ENCODE peak calls at places on chromosome 12, in five cellular contexts. C, E, N, T and L are unnamed samples.
A peak's percentile ranks its signal among the peaks of the same experiment; 100 is the strongest.

GRCh38 chr12:60093428-60093827 is 497.6 kb downstream of the SLC16A7 start:
- DNase-seq in C (no peak), E (no peak), N (no peak), T (no peak), L (peak; percentile 63)

GRCh38 chr12:10220398-10221077 is 7.9 kb downstream of the GABARAPL1 start:
- DNase-seq in T (no peak), C (no peak), E (peak; percentile 87), N (peak; percentile 85), L (no peak)

GRCh38 chr12:57127101-57127709 is 1.1 kb upstream of the LRP1 start:
- DNase-seq in C (no peak), N (peak; percentile 51), T (peak; percentile 61), E (peak; percentile 88), L (peak; percentile 85)

GRCh38 chr12:96257550-96258392 is 63.6 kb downstream of the ELK3 start:
- DNase-seq in T (peak; percentile 7), C (no peak), N (no peak), E (peak; percentile 57), L (no peak)

GRCh38 chr12:114860969-114861368 is 177.0 kb upstream of the TBX3 start:
- DNase-seq in C (no peak), T (no peak), N (no peak), E (no peak), L (no peak)

GRCh38 chr12:56998316-56998715 is 8.0 kb downstream of the ZBTB39 start:
- DNase-seq in N (no peak), C (no peak), E (no peak), T (no peak), L (no peak)

GRCh38 chr12:14076538-14076937 is 95.1 kb upstream of the GRIN2B start:
- DNase-seq in T (no peak), C (no peak), N (no peak), E (no peak), L (no peak)

GRCh38 chr12:69065804-69066203 is 132.8 kb upstream of the CPM start:
- DNase-seq in N (no peak), T (no peak), C (no peak), E (no peak), L (no peak)

GRCh38 chr12:55996201-55996714 is 818 bp upstream of the SUOX start:
- DNase-seq in E (peak; percentile 75), T (peak; percentile 74), N (no peak), C (peak; percentile 52), L (peak; percentile 77)

GRCh38 chr12:46492471-46493351 is 120.1 kb upstream of the SLC38A2 start:
- DNase-seq in C (peak; percentile 87), T (no peak), E (peak; percentile 62), N (no peak), L (no peak)

GRCh38 chr12:123670882-123671728 is at the start of gene TCTN2:
- DNase-seq in E (peak; percentile 95), C (peak; percentile 92), N (peak; percentile 89), T (peak; percentile 88), L (peak; percentile 98)

GRCh38 chr12:67269632-67270578 is 747 bp downstream of the CAND1 start:
- DNase-seq in C (no peak), T (peak; percentile 74), N (no peak), E (peak; percentile 52), L (peak; percentile 85)

GRCh38 chr12:57005980-57006808 is at the start of gene ZBTB39:
- DNase-seq in N (no peak), T (peak; percentile 84), E (peak; percentile 54), C (peak; percentile 17), L (peak; percentile 86)

GRCh38 chr12:195191-195590 is 18.8 kb downstream of the SLC6A12 start:
- DNase-seq in N (no peak), C (no peak), T (no peak), E (no peak), L (no peak)

GRCh38 chr12:45989277-45989856 is 1.0 kb downstream of the SCAF11 start:
- DNase-seq in T (peak; percentile 80), C (no peak), E (no peak), N (peak; percentile 62), L (peak; percentile 49)

GRCh38 chr12:117743746-117744145 is 225.0 kb downstream of the KSR2 start:
- DNase-seq in T (no peak), E (no peak), C (no peak), N (no peak), L (no peak)

GRCh38 chr12:56581418-56582145 is 48.5 kb downstream of the BAZ2A start:
- DNase-seq in N (no peak), E (no peak), T (no peak), C (peak; percentile 40), L (no peak)

GRCh38 chr12:116556964-116557706 is 2.0 kb upstream of the MAP1LC3B2 start:
- DNase-seq in T (no peak), N (no peak), C (no peak), E (no peak), L (no peak)

GRCh38 chr12:70245458-70245857 is 2.2 kb downstream of the CNOT2 start:
- DNase-seq in C (no peak), E (no peak), N (no peak), T (no peak), L (no peak)

GRCh38 chr12:127113945-127114344 is 1153.0 kb upstream of the TMEM132C start:
- DNase-seq in C (no peak), T (no peak), E (no peak), N (no peak), L (peak; percentile 9)

GRCh38 chr12:8664228-8664963 is 1.8 kb upstream of the MFAP5 start:
- DNase-seq in C (no peak), N (peak; percentile 44), T (no peak), E (peak; percentile 34), L (no peak)

GRCh38 chr12:129821964-129822363 is 81.9 kb downstream of the TMEM132D start:
- DNase-seq in E (no peak), T (no peak), C (no peak), N (no peak), L (no peak)

GRCh38 chr12:120775862-120776552 is 50.4 kb downstream of the ACADS start:
- DNase-seq in N (no peak), T (no peak), C (no peak), E (no peak), L (no peak)

GRCh38 chr12:8038659-8039114 is 6.2 kb downstream of the FOXJ2 start:
- DNase-seq in C (peak; percentile 46), N (peak; percentile 53), T (no peak), E (peak; percentile 89), L (peak; percentile 90)

GRCh38 chr12:46916796-46917419 is 91.1 kb upstream of the SLC38A4 start:
- DNase-seq in C (no peak), N (peak; percentile 54), T (no peak), E (no peak), L (no peak)

GRCh38 chr12:79659961-79660431 is 30.8 kb downstream of the PAWR start:
- DNase-seq in T (no peak), C (no peak), E (no peak), N (no peak), L (no peak)

GRCh38 chr12:34406996-34407300 is 384.7 kb downstream of the ALG10 start:
- DNase-seq in T (no peak), E (no peak), N (no peak), C (no peak), L (no peak)

GRCh38 chr12:98767248-98767647 is 122.2 kb downstream of the APAF1 start:
- DNase-seq in N (no peak), T (no peak), C (no peak), E (no peak), L (no peak)

GRCh38 chr12:64825143-64826011 is 930 bp downstream of the TBC1D30 start:
- DNase-seq in C (no peak), N (no peak), T (no peak), E (no peak), L (peak; percentile 60)

GRCh38 chr12:74349925-74350324 is 187.7 kb upstream of the ATXN7L3B start:
- DNase-seq in T (no peak), N (no peak), E (no peak), C (no peak), L (no peak)

GRCh38 chr12:123113038-123113437 is 37.9 kb downstream of the PITPNM2 start:
- DNase-seq in E (no peak), T (no peak), C (no peak), N (no peak), L (no peak)

GRCh38 chr12:38886064-38886463 is 19.3 kb downstream of the CPNE8 start:
- DNase-seq in T (no peak), C (peak; percentile 48), E (peak; percentile 33), N (no peak), L (no peak)

GRCh38 chr12:111158992-111159391 is 209.9 kb downstream of the PHETA1 start:
- DNase-seq in T (no peak), N (no peak), C (no peak), E (no peak), L (peak; percentile 59)

DNA sequence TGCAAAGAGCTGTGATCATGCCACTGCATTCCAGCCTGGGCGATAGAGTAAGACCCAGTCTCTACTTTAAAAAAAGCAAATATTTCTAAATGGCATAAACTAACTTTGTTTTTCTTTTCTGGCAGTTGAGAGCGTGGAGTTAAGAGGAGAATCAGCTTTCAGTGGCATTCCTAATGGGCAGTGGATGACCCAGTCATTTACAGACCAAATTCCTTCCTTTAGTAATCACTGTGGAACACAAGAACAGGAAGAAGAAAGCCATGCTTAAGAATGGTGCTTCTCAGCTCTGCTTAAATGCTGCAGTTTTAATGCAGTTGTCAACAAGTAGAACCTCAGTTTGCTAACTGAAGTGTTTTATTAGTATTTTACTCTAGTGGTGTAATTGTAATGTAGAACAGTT is 21.2 kb downstream of the TDG start:
- DNase-seq in T (no peak), N (no peak), C (peak; percentile 28), E (no peak), L (no peak)
- H3K36me3 ChIP-seq in T (peaks cover 79% of the 10 kb centered on the region), N (peaks cover 64% of the 10 kb centered on the region), C (peaks cover 52% of the 10 kb centered on the region), E (peaks cover 42% of the 10 kb centered on the region), L (peaks cover 51% of the 10 kb centered on the region)

GRCh38 chr12:106030210-106031175 is 108.3 kb downstream of the NUAK1 start:
- DNase-seq in C (peak; percentile 98), T (no peak), N (no peak), E (no peak), L (peak; percentile 17)

GRCh38 chr12:106031736-106032135 is 107.0 kb downstream of the NUAK1 start:
- DNase-seq in C (no peak), N (no peak), T (no peak), E (no peak), L (no peak)

GRCh38 chr12:106034316-106034715 is 104.4 kb downstream of the NUAK1 start:
- DNase-seq in T (no peak), N (no peak), C (no peak), E (no peak), L (no peak)

GRCh38 chr12:106033161-106033675 is 105.5 kb downstream of the NUAK1 start:
- DNase-seq in C (no peak), E (no peak), T (no peak), N (no peak), L (no peak)

GRCh38 chr12:106032141-106032925 is 106.4 kb downstream of the NUAK1 start:
- DNase-seq in N (no peak), E (no peak), C (peak; percentile 66), T (no peak), L (no peak)
- TF ChIP-seq CTCF in N (no peak), E (no peak), C (peak; percentile 27), T (no peak), L (peak; percentile 64)

DNA sequence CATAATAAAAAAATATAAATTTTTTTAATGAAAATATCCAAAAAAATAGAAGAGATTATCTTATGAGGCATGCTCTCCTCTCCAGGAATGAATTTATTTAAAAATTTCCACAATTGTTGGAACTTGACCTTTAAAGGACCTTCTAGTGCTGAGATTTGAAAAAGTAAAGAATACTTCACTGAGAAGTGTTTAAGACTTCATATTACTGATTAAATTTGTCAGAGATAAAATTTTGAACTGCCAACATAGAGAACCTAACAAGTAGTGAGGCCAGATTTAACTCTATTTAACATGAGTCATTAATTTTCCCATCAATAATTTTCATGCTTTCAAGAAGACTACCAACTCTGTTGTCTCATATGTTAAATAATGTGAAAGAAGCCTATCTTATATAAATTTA is 14.5 kb downstream of the CAPRIN2 start:
- DNase-seq in C (no peak), N (no peak), E (no peak), T (no peak), L (no peak)
- H3K36me3 ChIP-seq in C (peaks cover 21% of the 10 kb centered on the region), N (peaks cover 8% of the 10 kb centered on the region), E (peaks cover 2% of the 10 kb centered on the region), T (peaks cover 17% of the 10 kb centered on the region), L (peaks cover 17% of the 10 kb centered on the region)

GRCh38 chr12:26158078-26158764 is 33.4 kb upstream of the BHLHE41 start:
- DNase-seq in N (no peak), C (no peak), T (peak; percentile 39), E (no peak), L (peak; percentile 48)
- TF ChIP-seq CTCF in N (no peak), C (no peak), T (peak; percentile 42), E (no peak), L (no peak)